ENCODE peak calls at places on chromosomes 6 and 20, in seven cellular contexts. U, K, Y, D, B, F and X are unnamed samples.

GRCh38 chr6:89817481-89817880 is 2.1 kb downstream of the MDN1 start:
- DNase-seq in U (no peak), K (no peak), Y (no peak), D (no peak), B (no peak), F (no peak), X (no peak)

GRCh38 chr20:61420056-61420455 is 168.0 kb downstream of the CDH4 start:
- DNase-seq in U (no peak), K (no peak), Y (no peak), D (no peak), B (no peak), F (no peak), X (no peak)

GRCh38 chr20:22582386-22582959 is 1.9 kb downstream of the FOXA2 start:
- DNase-seq in U (no peak), K (no peak), Y (no peak), D (peak; percentile 23), B (no peak), F (no peak), X (no peak)

GRCh38 chr6:111730835-111731234 is 125.2 kb upstream of the TRAF3IP2 start:
- DNase-seq in U (no peak), K (no peak), Y (no peak), D (no peak), B (no peak), F (no peak), X (no peak)

GRCh38 chr6:2731281-2731909 is 19.3 kb downstream of the MYLK4 start:
- DNase-seq in U (peak; percentile 35), K (no peak), Y (no peak), D (no peak), B (no peak), F (no peak), X (no peak)

GRCh38 chr20:19620471-19620870 is 137.6 kb upstream of the RIN2 start:
- DNase-seq in U (no peak), K (no peak), Y (no peak), D (no peak), B (no peak), F (no peak), X (no peak)

GRCh38 chr6:14706378-14706929 is 539.4 kb upstream of the JARID2 start:
- DNase-seq in U (peak; percentile 94), K (no peak), Y (peak; percentile 48), D (no peak), B (no peak), F (peak; percentile 64), X (no peak)

GRCh38 chr6:125041740-125042459 is 79.7 kb downstream of the RNF217 start:
- DNase-seq in U (peak; percentile 79), K (no peak), Y (no peak), D (no peak), B (no peak), F (no peak), X (no peak)

GRCh38 chr6:31203345-31203979 is 33.0 kb upstream of the POU5F1 start:
- DNase-seq in U (peak; percentile 85), K (peak; percentile 71), Y (no peak), D (no peak), B (no peak), F (no peak), X (peak; percentile 45)

GRCh38 chr20:31662372-31662854 is 24.7 kb downstream of the COX4I2 start:
- DNase-seq in U (no peak), K (no peak), Y (no peak), D (no peak), B (no peak), F (no peak), X (no peak)

GRCh38 chr6:34079899-34080298 is 66.0 kb downstream of the GRM4 start:
- DNase-seq in U (no peak), K (no peak), Y (no peak), D (no peak), B (no peak), F (no peak), X (no peak)

GRCh38 chr6:32113386-32114352 is 4.5 kb upstream of the TNXB start:
- DNase-seq in U (no peak), K (no peak), Y (peak; percentile 79), D (no peak), B (peak; percentile 97), F (peak; percentile 75), X (no peak)

GRCh38 chr6:4103929-4104328 is 25.0 kb upstream of the FAM217A start:
- DNase-seq in U (peak; percentile 68), K (no peak), Y (no peak), D (no peak), B (no peak), F (no peak), X (no peak)

GRCh38 chr6:96016781-96017180 is 1.0 kb downstream of the FUT9 start:
- DNase-seq in U (no peak), K (no peak), Y (no peak), D (no peak), B (no peak), F (no peak), X (no peak)

GRCh38 chr20:32314768-32315167 is 37.3 kb downstream of the KIF3B start:
- DNase-seq in U (no peak), K (no peak), Y (no peak), D (no peak), B (no peak), F (no peak), X (no peak)

GRCh38 chr6:145075425-145075824 is 659.9 kb downstream of the EPM2A start:
- DNase-seq in U (peak; percentile 9), K (no peak), Y (no peak), D (no peak), B (no peak), F (no peak), X (no peak)

GRCh38 chr6:7101290-7101689 is 6.5 kb upstream of the RREB1 start:
- DNase-seq in U (no peak), K (no peak), Y (no peak), D (no peak), B (no peak), F (no peak), X (no peak)

GRCh38 chr20:47603260-47603659 is 101.6 kb downstream of the NCOA3 start:
- DNase-seq in U (no peak), K (no peak), Y (no peak), D (no peak), B (no peak), F (no peak), X (no peak)

GRCh38 chr6:38730136-38730862 is 15.2 kb downstream of the DNAH8 start:
- DNase-seq in U (no peak), K (no peak), Y (no peak), D (no peak), B (no peak), F (no peak), X (no peak)

GRCh38 chr6:105596284-105596755 is 193.4 kb upstream of the PREP start:
- DNase-seq in U (peak; percentile 98), K (no peak), Y (no peak), D (no peak), B (no peak), F (no peak), X (no peak)

GRCh38 chr20:39195495-39196129 is 233.5 kb downstream of the DHX35 start:
- DNase-seq in U (no peak), K (no peak), Y (no peak), D (peak; percentile 14), B (no peak), F (no peak), X (no peak)

GRCh38 chr6:83883240-83883639 is 23.8 kb downstream of the CYB5R4 start:
- DNase-seq in U (no peak), K (no peak), Y (no peak), D (no peak), B (no peak), F (no peak), X (no peak)

GRCh38 chr6:33789550-33789895 is 593 bp upstream of the LEMD2 start:
- DNase-seq in U (no peak), K (no peak), Y (no peak), D (no peak), B (no peak), F (no peak), X (no peak)

GRCh38 chr20:18989736-18990474 is 176.3 kb downstream of the SCP2D1 start:
- DNase-seq in U (no peak), K (no peak), Y (no peak), D (no peak), B (peak; percentile 71), F (no peak), X (no peak)

GRCh38 chr6:47479156-47479541 is 1.6 kb downstream of the CD2AP start:
- DNase-seq in U (no peak), K (no peak), Y (no peak), D (no peak), B (no peak), F (no peak), X (no peak)

DNA sequence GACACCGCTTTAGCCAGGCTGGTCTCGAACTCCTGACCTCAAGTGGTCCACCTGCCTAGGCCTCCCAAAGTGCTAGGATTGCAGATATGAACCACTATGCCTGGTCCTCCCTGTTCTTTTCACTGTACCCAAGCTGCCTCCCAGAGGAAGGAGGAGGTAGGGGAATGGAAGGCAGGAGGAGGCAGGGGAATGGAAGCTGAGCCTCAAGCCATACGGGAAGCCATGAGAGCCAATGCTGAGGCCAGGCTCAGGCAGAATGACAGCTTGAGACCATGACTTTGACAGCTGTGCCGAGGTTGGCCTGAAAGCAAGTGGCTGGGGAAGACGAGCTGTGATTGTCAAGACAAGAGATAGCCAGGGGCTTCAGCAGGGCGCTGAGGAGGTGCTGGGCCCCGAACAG is 13.6 kb upstream of the ZNF335 start:
- DNase-seq in U (no peak), K (no peak), Y (peak; percentile 24), D (no peak), B (no peak), F (no peak), X (no peak)
- TF ChIP-seq CTCF in U (peak; percentile 41), K (no peak), Y (no peak), D (no peak), B (no peak), F (no peak), X (peak; percentile 20)

GRCh38 chr20:45095753-45096371 is 5.1 kb downstream of the KCNS1 start:
- DNase-seq in U (peak; percentile 44), K (no peak), Y (no peak), D (peak; percentile 60), B (no peak), F (no peak), X (peak; percentile 69)

GRCh38 chr20:45100563-45101245 is at the start of gene KCNS1:
- DNase-seq in U (no peak), K (no peak), Y (no peak), D (peak; percentile 59), B (no peak), F (no peak), X (no peak)

GRCh38 chr20:45096781-45097180 is 4.1 kb downstream of the KCNS1 start:
- DNase-seq in U (no peak), K (no peak), Y (no peak), D (no peak), B (no peak), F (no peak), X (no peak)

GRCh38 chr20:45097485-45098095 is 3.3 kb downstream of the KCNS1 start:
- DNase-seq in U (no peak), K (peak; percentile 30), Y (peak; percentile 72), D (peak; percentile 25), B (no peak), F (no peak), X (peak; percentile 48)

GRCh38 chr20:45098096-45098773 is 2.7 kb downstream of the KCNS1 start:
- DNase-seq in U (no peak), K (peak; percentile 19), Y (no peak), D (peak; percentile 65), B (no peak), F (no peak), X (no peak)
- TF ChIP-seq CTCF in U (peak; percentile 34), K (no peak), Y (no peak), D (no peak), B (no peak), F (no peak), X (no peak)

GRCh38 chr6:108260809-108261569 is at the start of gene SNX3:
- DNase-seq in U (peak; percentile 98), K (peak; percentile 100), Y (peak; percentile 97), D (peak; percentile 96), B (peak; percentile 99), F (peak; percentile 74), X (peak; percentile 95)
- TF ChIP-seq CTCF in U (peak; percentile 14), K (peak; percentile 8), Y (no peak), D (no peak), B (no peak), F (no peak), X (peak; percentile 23)

GRCh38 chr20:43292221-43292620 is 102.5 kb upstream of the PTPRT start:
- DNase-seq in U (no peak), K (no peak), Y (no peak), D (no peak), B (no peak), F (no peak), X (no peak)
- TF ChIP-seq CTCF in U (no peak), K (no peak), Y (no peak), D (no peak), B (no peak), F (no peak), X (no peak)